ENCODE peak calls at places on chromosomes 12 and 14, in six cellular contexts. X is astrocyte of the cerebellum, G is transverse colon, P is HCT116, B is GM23338, M is tibial nerve. E is an unnamed sample.

GRCh38 chr12:46956451-46957035 is 122.9 kb upstream of the PCED1B start:
- DNase-seq in X (no peak), M (no peak), G (no peak), P (no peak), B (no peak), E (no peak)

GRCh38 chr14:91257328-91258020 is 13.0 kb upstream of the GPR68 start:
- DNase-seq in P (no peak), G (no peak), B (no peak), M (no peak), X (no peak), E (no peak)

GRCh38 chr12:64825143-64826011 is 930 bp downstream of the TBC1D30 start:
- DNase-seq in B (peak), G (no peak), M (no peak), X (no peak), P (no peak), E (no peak)

GRCh38 chr12:111434680-111435338 is 29.1 kb downstream of the SH2B3 start:
- DNase-seq in B (peak), M (no peak), G (peak), X (no peak), P (no peak), E (no peak)

GRCh38 chr12:132724506-132725220 is 14.0 kb downstream of the PGAM5 start:
- DNase-seq in P (no peak), G (no peak), M (no peak), B (no peak), X (no peak), E (peak)

GRCh38 chr14:88039197-88039596 is 34.3 kb downstream of the GPR65 start:
- DNase-seq in M (no peak), B (no peak), X (no peak), G (no peak), P (no peak), E (no peak)

GRCh38 chr14:32559048-32559447 is 229.9 kb downstream of the AKAP6 start:
- DNase-seq in X (no peak), M (no peak), P (no peak), G (no peak), B (no peak), E (no peak)

GRCh38 chr12:95100264-95101190 is 27.1 kb upstream of the NR2C1 start:
- DNase-seq in M (no peak), G (no peak), X (no peak), P (no peak), B (no peak), E (no peak)

GRCh38 chr12:56299308-56299852 is 750 bp downstream of the CS start:
- DNase-seq in B (no peak), X (no peak), M (no peak), G (peak), P (no peak), E (no peak)

GRCh38 chr12:138171-138897 is 71.8 kb downstream of the IQSEC3 start:
- DNase-seq in X (no peak), B (peak), M (no peak), P (no peak), G (no peak), E (no peak)

GRCh38 chr12:53048033-53048779 is 1.7 kb upstream of the TNS2 start:
- DNase-seq in G (peak), B (peak), P (no peak), X (no peak), M (no peak), E (no peak)

GRCh38 chr12:114479831-114480230 is 73.9 kb upstream of the TBX5 start:
- DNase-seq in G (no peak), P (no peak), B (peak), M (no peak), X (no peak), E (no peak)

GRCh38 chr12:109718390-109718789 is 4.8 kb downstream of the FAM222A start:
- DNase-seq in M (no peak), P (no peak), B (peak), X (no peak), G (no peak), E (no peak)

DNA sequence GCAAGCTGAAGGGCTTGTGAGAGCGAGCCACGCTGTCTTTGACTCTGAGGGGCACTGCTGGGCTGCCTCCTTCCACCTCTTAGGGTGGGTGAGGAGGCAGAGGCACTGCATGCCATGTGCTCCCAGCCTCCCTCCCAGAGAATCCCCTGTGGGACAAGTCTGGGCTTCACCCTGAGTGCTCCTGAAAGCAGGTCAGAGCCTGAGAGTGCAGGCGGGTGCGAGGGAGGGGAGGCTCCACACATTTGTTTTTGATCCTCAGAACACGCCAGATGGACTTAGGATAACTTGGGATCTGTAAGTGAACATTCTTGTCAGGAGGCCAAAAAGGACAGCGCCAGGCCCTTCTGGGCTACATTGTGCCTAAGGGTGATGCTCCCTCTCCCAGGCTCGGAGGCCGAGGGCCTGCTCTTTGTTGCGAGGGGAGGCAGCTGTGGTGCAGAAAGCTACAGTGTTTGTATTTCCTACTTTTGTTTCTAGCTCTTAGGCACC is 155.4 kb downstream of the TMX1 start:
- DNase-seq in G (peak), B (peak), X (peak), M (peak), P (no peak), E (peak)
- TF ChIP-seq CTCF in G (no peak), B (no peak), X (no peak), M (no peak), P (no peak), E (peak)

GRCh38 chr12:99707883-99708282 is 60.3 kb downstream of the GARIN6 start:
- DNase-seq in X (no peak), P (no peak), B (no peak), G (no peak), M (no peak), E (no peak)
- H3K4me3 ChIP-seq in X (no peak), P (no peak), B (no peak), G (no peak), M (no peak), E (no peak)

DNA sequence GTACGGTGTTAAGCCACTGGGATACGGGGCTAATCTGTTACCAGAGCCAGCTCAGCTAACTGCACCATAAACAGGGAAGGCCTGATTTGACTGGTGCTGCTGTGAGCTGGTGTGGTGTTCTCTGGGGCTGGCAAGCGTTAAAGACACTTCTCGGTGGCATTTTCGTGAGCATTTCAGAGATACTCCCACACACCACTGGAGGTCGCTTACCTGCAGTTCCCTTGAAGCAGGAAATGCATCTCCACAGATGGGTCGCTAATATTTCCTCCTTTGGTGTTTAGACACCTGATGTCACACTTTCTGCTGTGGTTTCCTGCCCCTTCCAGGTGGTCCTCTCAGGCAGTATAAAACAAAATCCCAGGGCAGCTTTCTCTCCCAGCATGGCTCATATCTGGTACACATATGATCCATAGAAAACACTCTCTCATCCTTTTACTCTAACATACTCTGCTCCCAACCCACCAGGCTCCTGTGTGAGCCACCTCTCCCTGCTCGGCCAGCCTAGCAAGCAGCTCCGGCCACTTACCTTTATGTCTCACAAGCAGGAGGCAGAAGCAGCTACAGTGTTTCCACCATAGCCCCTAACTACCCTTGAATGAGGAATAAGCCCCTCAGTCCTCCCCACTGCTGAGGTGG is 129.9 kb upstream of the GRIN2B start:
- DNase-seq in M (no peak), G (no peak), P (peak), B (peak), X (no peak), E (no peak)
- TF ChIP-seq CTCF in M (no peak), G (no peak), P (peak), B (peak), X (no peak), E (no peak)

DNA sequence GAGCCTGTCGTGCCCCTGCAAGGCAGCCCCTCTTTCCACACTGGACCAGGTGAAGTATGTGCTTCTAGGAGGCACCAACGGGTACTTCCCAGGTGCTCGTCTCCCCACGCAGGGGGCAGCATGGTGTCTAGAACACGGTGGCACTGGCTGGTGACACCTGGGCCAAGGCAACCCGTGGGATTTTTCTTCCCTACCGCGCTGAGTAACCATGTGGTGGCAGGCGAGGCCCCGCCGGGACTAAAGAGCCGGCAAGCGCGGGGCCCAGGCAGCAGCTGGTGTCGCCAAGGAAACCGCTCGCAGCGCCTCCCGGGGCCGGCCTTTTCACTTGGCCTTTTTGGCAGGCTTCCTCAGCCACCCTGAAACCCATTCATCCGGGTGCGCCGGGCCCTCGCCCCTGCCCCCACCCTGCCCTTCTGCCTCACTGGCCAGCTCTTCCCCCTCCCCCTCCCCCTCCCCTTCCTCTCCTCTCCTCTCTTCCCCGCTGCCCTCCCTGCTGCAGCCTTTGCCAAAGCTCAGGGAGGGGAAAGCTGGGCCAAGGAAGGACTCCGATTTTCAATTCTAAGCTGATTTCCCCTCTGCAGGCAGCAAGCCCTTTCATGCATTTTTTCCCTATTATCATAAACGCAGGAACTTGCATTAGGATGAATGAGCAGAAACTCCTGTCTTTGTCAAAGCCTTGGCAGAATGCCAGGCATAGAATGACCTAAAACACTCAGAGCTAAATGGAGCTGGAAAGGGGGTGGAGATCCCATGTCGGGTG is 81.2 kb downstream of the IRF2BPL start:
- DNase-seq in B (peak), X (peak), P (peak), M (peak), G (peak), E (no peak)
- H3K4me3 ChIP-seq in B (peak), X (no peak), P (peak), M (no peak), G (no peak), E (no peak)

GRCh38 chr12:23504641-23505399 is 444.6 kb downstream of the SOX5 start:
- DNase-seq in B (peak), P (no peak), G (no peak), M (no peak), X (no peak), E (no peak)

GRCh38 chr12:23502259-23502658 is 447.2 kb downstream of the SOX5 start:
- DNase-seq in X (no peak), P (no peak), G (no peak), B (no peak), M (no peak), E (no peak)

GRCh38 chr12:23503544-23503943 is 445.9 kb downstream of the SOX5 start:
- DNase-seq in G (no peak), X (no peak), B (peak), P (no peak), M (no peak), E (no peak)

DNA sequence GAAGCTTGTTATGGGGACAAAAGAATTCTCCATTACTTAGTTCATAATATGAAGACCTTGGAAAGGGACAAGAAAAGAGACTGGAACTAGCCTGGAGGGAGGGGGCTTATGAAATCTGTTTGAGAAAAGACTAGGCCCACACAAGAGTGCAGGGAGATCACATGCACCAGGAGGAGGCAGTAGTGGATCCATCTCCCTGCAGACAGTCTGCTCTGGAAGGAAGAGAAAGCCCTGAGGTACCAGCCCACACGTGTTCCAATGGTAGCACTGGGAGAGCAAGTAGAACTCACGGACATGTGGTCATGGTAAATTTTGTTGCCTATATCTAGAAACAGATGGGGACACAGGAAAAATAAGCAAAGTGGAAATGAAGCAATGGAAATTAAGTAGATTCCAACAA is 445.4 kb downstream of the SOX5 start:
- DNase-seq in B (peak), M (no peak), G (no peak), P (no peak), X (no peak), E (no peak)
- TF ChIP-seq CTCF in B (peak), M (no peak), G (no peak), P (no peak), X (no peak), E (no peak)

DNA sequence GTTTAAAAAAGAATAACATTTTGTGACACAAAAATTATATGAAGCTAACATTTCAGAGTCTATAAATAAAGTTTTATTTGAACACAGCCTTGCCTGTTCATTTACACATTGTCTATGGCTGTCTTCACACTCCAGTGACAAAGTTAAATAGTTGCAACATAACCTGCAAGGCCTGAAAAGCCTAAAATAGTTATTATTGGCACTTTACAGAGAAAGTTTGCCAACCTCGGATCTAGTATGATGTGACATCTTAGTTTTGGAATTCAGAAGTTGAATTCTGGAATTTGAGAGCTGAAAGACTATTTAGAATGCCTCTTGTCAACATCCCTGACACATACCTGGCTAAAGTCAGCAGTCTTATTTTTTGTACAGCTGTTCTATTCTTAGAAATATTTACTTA is 68.3 kb downstream of the DYRK2 start:
- DNase-seq in B (no peak), G (no peak), X (peak), M (no peak), P (no peak), E (no peak)
- H3K4me3 ChIP-seq in B (no peak), G (no peak), X (no peak), M (no peak), P (no peak), E (no peak)

DNA sequence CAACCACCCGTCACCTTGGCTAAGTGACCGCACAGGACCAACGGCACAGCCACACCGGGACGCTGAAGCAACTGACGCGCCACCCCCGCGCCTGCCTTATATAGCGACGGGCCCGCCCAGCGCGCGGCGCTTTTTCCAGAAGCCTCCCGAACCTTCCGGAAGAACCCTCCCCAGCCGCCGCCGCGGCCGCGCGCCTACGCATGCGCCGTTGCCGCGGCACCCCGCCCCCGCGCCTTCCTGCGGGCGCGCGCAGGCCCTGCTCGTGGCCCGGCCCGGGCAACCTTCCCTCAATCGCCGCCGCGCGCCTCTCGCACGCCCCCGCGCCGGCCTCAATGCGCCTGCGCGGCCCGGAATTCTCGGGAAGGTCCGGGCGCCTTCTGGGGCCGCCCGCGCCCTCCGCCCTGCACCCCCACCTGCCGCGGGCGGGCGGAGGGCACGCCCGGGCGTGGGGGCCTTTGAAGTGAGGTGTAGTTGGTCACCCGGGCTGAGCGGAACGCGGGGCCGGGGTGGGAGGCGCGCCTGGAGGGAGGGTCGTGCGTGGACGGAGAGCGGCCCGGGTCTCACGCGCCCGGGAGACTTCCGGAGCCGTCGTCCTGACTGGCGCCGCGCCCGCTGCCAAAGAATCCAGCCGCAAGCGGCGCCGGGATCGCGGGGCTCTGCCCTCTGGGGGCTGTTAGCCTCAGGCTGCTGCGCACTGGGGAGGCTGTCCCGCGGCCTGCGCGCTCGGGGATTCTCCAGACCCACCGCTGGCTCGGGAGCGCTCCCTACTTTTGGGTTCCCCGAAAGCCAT is at the start of gene HSP90AA1:
- DNase-seq in P (peak), G (peak), X (peak), M (peak), B (peak), E (peak)
- TF ChIP-seq CTCF in P (no peak), G (no peak), X (peak), M (no peak), B (no peak), E (no peak)

DNA sequence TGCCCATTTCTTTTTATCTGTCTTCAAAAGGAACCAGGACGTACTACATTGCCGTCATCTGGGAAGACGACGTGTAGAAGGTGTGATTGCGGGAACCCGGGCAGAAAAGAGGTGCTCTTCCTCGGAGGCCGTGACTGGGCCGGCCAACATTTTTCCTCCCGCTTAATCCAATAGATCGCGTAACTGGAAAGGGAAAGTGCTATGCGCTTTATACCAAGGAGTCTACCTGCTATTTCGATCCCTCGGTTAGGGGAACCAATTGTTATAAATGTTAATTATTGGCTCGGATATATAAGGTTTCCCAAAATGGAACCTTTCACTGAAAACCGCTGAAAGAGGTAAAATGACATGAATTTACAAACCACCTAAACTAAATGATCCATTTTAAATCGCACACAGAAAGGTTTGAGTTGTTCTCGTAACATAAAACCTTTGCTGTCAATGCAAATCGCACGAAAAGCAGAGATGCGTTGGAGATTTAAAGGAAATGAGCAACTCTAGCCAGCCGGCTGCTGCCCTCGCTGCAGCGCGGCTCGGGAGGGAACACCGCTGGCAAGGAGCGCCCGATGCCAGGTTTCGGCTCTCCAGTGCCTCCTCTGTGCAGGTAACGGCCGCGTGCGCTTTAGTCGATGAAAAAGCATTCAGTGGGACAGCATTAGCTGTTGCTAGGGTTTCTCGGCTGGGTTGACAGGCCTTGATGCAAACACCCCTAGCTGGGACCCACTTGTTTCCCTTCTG is 2.8 kb upstream of the SIX1 start:
- DNase-seq in M (no peak), B (peak), X (no peak), G (no peak), P (no peak), E (no peak)
- H3K4me3 ChIP-seq in M (no peak), B (peak), X (no peak), G (no peak), P (no peak), E (peak)

GRCh38 chr12:11662369-11662768 is 12.9 kb downstream of the ETV6 start:
- DNase-seq in G (no peak), X (no peak), B (no peak), M (no peak), P (no peak), E (no peak)

GRCh38 chr12:11660624-11661023 is 11.2 kb downstream of the ETV6 start:
- DNase-seq in X (no peak), B (no peak), M (no peak), P (no peak), G (no peak), E (no peak)

GRCh38 chr12:11661491-11662085 is 12.1 kb downstream of the ETV6 start:
- DNase-seq in M (no peak), B (no peak), X (no peak), P (no peak), G (no peak), E (no peak)

GRCh38 chr12:11664101-11664500 is 14.6 kb downstream of the ETV6 start:
- DNase-seq in X (no peak), M (no peak), B (no peak), G (no peak), P (no peak), E (no peak)

GRCh38 chr12:11663128-11663527 is 13.7 kb downstream of the ETV6 start:
- DNase-seq in X (no peak), G (no peak), P (no peak), B (no peak), M (no peak), E (no peak)
- TF ChIP-seq CTCF in X (no peak), G (no peak), P (no peak), B (no peak), M (no peak), E (no peak)

GRCh38 chr14:80933282-80933681 is 8.3 kb downstream of the CEP128 start:
- DNase-seq in B (no peak), G (no peak), P (no peak), M (no peak), X (no peak), E (no peak)
- H3K4me3 ChIP-seq in B (no peak), G (no peak), P (no peak), M (no peak), X (no peak), E (no peak)